ENCODE peak calls at places on chromosomes 12 and 14, in six cellular contexts. W, Z, A, N, H and S are unnamed samples.
A peak's percentile ranks its signal among the peaks of the same experiment; 100 is the strongest.

GRCh38 chr12:103986823-103987222 is 21.2 kb downstream of the TDG start:
- DNase-seq in W (no peak), Z (no peak), A (no peak), N (no peak), H (no peak), S (no peak)

GRCh38 chr12:53950789-53951576 is 3.7 kb upstream of the HOXC12 start:
- DNase-seq in W (no peak), Z (peak; percentile 64), A (no peak), N (no peak), H (no peak), S (no peak)

GRCh38 chr14:101707285-101707842 is 54.1 kb upstream of the PPP2R5C start:
- DNase-seq in W (peak; percentile 83), Z (no peak), A (no peak), N (peak; percentile 27), H (peak; percentile 76), S (peak; percentile 49)

GRCh38 chr12:93571854-93572711 is at the start of gene SOCS2:
- DNase-seq in W (no peak), Z (peak; percentile 79), A (peak; percentile 38), N (peak; percentile 19), H (no peak), S (no peak)

GRCh38 chr14:52547027-52547426 is 5.3 kb downstream of the TXNDC16 start:
- DNase-seq in W (peak; percentile 21), Z (no peak), A (no peak), N (no peak), H (no peak), S (no peak)

GRCh38 chr12:52249041-52249461 is 16.0 kb downstream of the KRT7 start:
- DNase-seq in W (no peak), Z (peak; percentile 91), A (peak; percentile 64), N (peak; percentile 23), H (no peak), S (no peak)

GRCh38 chr12:54572881-54573280 is 15.6 kb downstream of the PPP1R1A start:
- DNase-seq in W (no peak), Z (no peak), A (no peak), N (no peak), H (no peak), S (no peak)

GRCh38 chr14:92754956-92755355 is 6.5 kb upstream of the LGMN start:
- DNase-seq in W (no peak), Z (no peak), A (no peak), N (no peak), H (no peak), S (no peak)

GRCh38 chr12:124109760-124110159 is 136.7 kb downstream of the ZNF664 start:
- DNase-seq in W (peak; percentile 73), Z (no peak), A (no peak), N (no peak), H (no peak), S (no peak)

GRCh38 chr14:50003213-50004021 is 110.5 kb downstream of the ARF6 start:
- DNase-seq in W (peak; percentile 89), Z (peak; percentile 96), A (peak; percentile 86), N (peak; percentile 26), H (no peak), S (peak; percentile 60)

DNA sequence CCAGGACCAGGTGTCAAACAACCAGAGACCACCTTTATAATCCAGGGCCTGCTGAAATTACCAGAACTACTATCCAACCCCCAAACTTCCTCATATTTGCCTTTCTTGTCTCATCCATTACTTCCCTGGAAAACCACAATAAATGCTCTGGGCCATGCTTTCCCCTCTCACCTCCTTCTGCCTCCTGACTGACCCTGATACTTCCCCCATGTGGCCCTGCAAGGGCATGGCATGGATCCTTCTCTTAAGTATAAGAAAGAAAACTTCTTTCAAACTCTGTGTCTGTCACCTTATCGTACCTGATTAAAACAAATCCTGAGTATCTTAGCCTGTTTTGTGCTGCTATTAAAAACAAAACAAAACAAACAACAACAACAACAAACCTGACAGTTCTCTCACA is 44.7 kb upstream of the CRACR2A start:
- DNase-seq in W (no peak), Z (no peak), A (no peak), N (no peak), H (no peak), S (no peak)
- TF ChIP-seq CTCF in W (no peak), Z (no peak), A (no peak), N (no peak), H (no peak), S (no peak)

DNA sequence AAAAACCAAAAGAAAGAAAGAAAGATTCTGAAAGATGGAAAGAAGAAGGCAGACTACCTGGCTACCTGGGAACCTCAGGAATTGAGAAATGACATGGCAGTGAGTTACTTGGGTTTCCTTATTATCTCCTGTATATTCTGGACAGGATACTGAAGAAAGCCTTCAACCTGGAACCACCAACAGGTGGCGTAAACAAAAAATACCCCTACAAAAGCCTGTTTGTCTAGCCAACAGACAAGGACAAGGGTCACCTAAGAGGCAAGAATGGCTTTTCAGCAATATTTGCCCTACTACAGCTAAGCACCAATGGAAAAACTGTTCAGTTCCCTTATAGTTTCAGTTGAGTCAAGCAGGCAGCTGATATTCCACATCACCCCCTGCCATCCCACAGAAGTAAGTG is 274.9 kb downstream of the GPHN start:
- DNase-seq in W (no peak), Z (no peak), A (no peak), N (no peak), H (no peak), S (no peak)
- TF ChIP-seq CTCF in W (peak; percentile 21), Z (no peak), A (no peak), N (no peak), H (no peak), S (no peak)

GRCh38 chr12:121838096-121838495 is 20.6 kb downstream of the HPD start:
- DNase-seq in W (no peak), Z (no peak), A (no peak), N (no peak), H (no peak), S (no peak)

GRCh38 chr12:121837680-121838079 is 21.0 kb downstream of the HPD start:
- DNase-seq in W (no peak), Z (no peak), A (no peak), N (no peak), H (no peak), S (no peak)

GRCh38 chr12:121843236-121843982 is 15.2 kb downstream of the HPD start:
- DNase-seq in W (no peak), Z (no peak), A (no peak), N (no peak), H (no peak), S (no peak)

GRCh38 chr12:121839993-121840761 is 18.5 kb downstream of the HPD start:
- DNase-seq in W (no peak), Z (no peak), A (no peak), N (no peak), H (no peak), S (no peak)

DNA sequence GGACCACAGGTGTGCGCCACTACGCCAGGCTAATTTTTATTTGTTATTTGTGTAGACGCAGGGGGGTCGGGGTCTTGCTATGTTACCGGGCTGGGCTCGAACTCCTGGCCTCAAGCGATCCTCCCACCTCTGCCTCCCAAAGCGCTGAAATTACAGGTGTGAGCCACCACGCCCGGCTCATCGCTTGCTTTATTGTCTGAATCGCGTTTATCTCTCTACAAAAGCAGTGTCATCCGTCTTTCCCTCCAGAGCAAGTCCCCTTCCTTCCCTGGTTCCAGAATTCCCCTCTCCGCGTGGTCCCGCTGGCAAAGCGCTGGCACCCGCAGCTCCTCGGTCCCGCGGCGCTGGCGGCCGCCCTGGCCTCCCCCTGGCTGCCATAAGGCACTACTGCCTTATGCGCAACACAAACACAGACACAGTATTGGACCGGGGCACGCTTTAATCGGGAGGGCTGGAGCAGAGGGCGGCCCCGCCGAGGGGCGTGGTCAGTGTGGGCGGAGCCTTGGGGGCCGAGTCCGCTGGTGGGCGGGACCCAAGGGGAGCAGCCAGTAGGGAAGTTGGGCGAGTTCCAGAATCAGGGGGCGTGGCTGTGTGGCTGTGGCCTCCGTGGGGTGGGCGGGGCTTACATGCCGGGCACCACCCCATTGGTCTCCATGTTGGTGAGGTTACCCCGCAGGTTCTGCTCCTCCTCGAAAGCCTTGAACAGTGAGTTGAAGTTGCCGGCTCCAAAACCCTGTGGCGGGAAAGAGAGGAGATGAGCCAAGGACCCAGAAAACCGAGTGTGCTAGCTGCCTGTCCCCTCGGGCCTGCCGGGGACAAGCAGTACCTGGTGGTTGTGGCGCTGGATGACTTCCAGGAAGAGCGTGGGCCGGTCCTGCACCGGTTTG is 19.3 kb downstream of the HPD start:
- DNase-seq in W (peak; percentile 99), Z (peak; percentile 100), A (peak; percentile 100), N (peak; percentile 93), H (peak; percentile 93), S (peak; percentile 86)
- TF ChIP-seq CTCF in W (peak; percentile 35), Z (peak; percentile 18), A (peak; percentile 68), N (no peak), H (peak; percentile 45), S (no peak)

DNA sequence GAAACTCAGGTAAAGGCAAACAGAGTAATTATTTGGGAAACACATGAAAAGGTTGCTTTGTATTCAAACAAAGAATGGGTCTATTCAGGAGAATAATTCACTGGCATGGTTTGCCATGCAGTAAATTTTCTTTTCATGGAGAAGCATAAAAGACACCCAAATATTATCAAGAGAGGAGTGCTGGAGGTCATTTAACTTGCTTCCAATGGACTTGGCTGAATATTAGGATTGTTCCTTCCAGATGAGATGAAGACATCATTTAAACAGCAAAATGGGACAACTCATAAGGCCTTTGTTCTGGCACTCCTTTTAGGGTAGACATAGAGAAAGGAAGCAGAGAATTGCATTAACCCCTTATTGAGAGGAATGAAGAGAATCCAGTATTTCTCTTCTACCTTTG is 38.7 kb downstream of the WIF1 start:
- DNase-seq in W (no peak), Z (no peak), A (no peak), N (no peak), H (no peak), S (no peak)
- TF ChIP-seq CTCF in W (no peak), Z (no peak), A (no peak), N (no peak), H (no peak), S (no peak)